ENCODE peak calls at places on chromosomes 13 and 19, in six cellular contexts. One of them, this sample, is unnamed.

GRCh38 chr13:29503041-29503837 is 92.2 kb downstream of the SLC7A1 start:
- DNase-seq in PC-3: no peak
- DNase-seq in AG04450: no peak
- DNase-seq in AG09309: no peak
- DNase-seq in mesothelial cell of epicardium: no peak
- DNase-seq in upper lobe of left lung: no peak
- DNase-seq in this sample: no peak

GRCh38 chr19:16326401-16327130 is 1.9 kb downstream of the KLF2 start:
- DNase-seq in PC-3: no peak
- DNase-seq in AG04450: no peak
- DNase-seq in AG09309: no peak
- DNase-seq in mesothelial cell of epicardium: no peak
- DNase-seq in upper lobe of left lung: peak
- DNase-seq in this sample: no peak

GRCh38 chr19:42313096-42313839 is at the start of gene TMEM145:
- DNase-seq in PC-3: no peak
- DNase-seq in AG04450: no peak
- DNase-seq in AG09309: no peak
- DNase-seq in mesothelial cell of epicardium: no peak
- DNase-seq in upper lobe of left lung: peak
- DNase-seq in this sample: no peak

GRCh38 chr19:10505583-10506229 is 2.5 kb upstream of the KEAP1 start:
- DNase-seq in PC-3: peak
- DNase-seq in AG04450: no peak
- DNase-seq in AG09309: no peak
- DNase-seq in mesothelial cell of epicardium: no peak
- DNase-seq in upper lobe of left lung: no peak
- DNase-seq in this sample: peak

GRCh38 chr19:18282021-18282787 is 782 bp upstream of the JUND start:
- DNase-seq in PC-3: peak
- DNase-seq in AG04450: peak
- DNase-seq in AG09309: no peak
- DNase-seq in mesothelial cell of epicardium: no peak
- DNase-seq in upper lobe of left lung: no peak
- DNase-seq in this sample: peak

GRCh38 chr13:113291997-113292862 is 4.8 kb upstream of the LAMP1 start:
- DNase-seq in PC-3: peak
- DNase-seq in AG04450: no peak
- DNase-seq in AG09309: no peak
- DNase-seq in mesothelial cell of epicardium: no peak
- DNase-seq in upper lobe of left lung: peak
- DNase-seq in this sample: no peak

GRCh38 chr19:50051964-50052363 is 26.2 kb downstream of the ZNF473 start:
- DNase-seq in PC-3: no peak
- DNase-seq in AG04450: no peak
- DNase-seq in AG09309: no peak
- DNase-seq in mesothelial cell of epicardium: no peak
- DNase-seq in upper lobe of left lung: no peak
- DNase-seq in this sample: no peak

GRCh38 chr19:1263198-1263597 is 5.9 kb upstream of the CIRBP start:
- DNase-seq in PC-3: no peak
- DNase-seq in AG04450: no peak
- DNase-seq in AG09309: no peak
- DNase-seq in mesothelial cell of epicardium: no peak
- DNase-seq in upper lobe of left lung: peak
- DNase-seq in this sample: no peak

GRCh38 chr13:50069255-50069654 is 54.0 kb downstream of the KCNRG start:
- DNase-seq in PC-3: no peak
- DNase-seq in AG04450: no peak
- DNase-seq in AG09309: no peak
- DNase-seq in mesothelial cell of epicardium: no peak
- DNase-seq in upper lobe of left lung: no peak
- DNase-seq in this sample: no peak

GRCh38 chr19:55467236-55468053 is 2.9 kb upstream of the C19orf85 start:
- DNase-seq in PC-3: peak
- DNase-seq in AG04450: no peak
- DNase-seq in AG09309: no peak
- DNase-seq in mesothelial cell of epicardium: no peak
- DNase-seq in upper lobe of left lung: peak
- DNase-seq in this sample: peak

GRCh38 chr19:51750381-51751124 is 1.1 kb downstream of the FPR1 start:
- DNase-seq in PC-3: no peak
- DNase-seq in AG04450: no peak
- DNase-seq in AG09309: no peak
- DNase-seq in mesothelial cell of epicardium: no peak
- DNase-seq in upper lobe of left lung: no peak
- DNase-seq in this sample: no peak

GRCh38 chr19:5891938-5892771 is 11.4 kb downstream of the NDUFA11 start:
- DNase-seq in PC-3: peak
- DNase-seq in AG04450: no peak
- DNase-seq in AG09309: no peak
- DNase-seq in mesothelial cell of epicardium: no peak
- DNase-seq in upper lobe of left lung: peak
- DNase-seq in this sample: no peak

DNA sequence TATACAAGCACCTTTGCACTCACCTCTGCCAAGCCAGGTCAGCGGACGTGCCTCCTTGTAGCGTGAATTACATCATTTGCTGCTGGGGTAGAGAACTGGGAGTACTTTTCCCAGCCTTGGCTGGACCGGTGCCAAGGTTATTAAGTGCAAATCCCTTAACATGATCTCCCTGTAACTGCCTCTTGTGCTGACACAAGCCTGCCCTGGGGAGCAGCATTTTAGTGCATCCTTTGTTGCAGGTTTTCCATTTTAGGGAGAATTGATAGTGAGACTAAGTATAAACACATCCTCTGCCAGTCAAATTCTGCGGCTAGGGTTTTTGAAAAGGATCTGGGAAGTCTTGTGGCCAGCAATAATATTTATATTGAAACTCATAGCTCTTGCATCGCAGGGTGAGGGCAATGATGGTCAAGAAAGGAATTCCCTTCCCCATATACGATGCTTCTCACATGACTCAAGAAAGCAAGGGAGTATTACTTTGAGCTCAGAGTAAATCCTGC is 32.7 kb upstream of the DCLK1 start:
- DNase-seq in PC-3: peak
- DNase-seq in AG04450: peak
- DNase-seq in AG09309: peak
- DNase-seq in mesothelial cell of epicardium: no peak
- DNase-seq in upper lobe of left lung: no peak
- DNase-seq in this sample: no peak
- TF ChIP-seq CTCF in PC-3: no peak
- TF ChIP-seq CTCF in AG04450: no peak
- TF ChIP-seq CTCF in AG09309: no peak
- TF ChIP-seq CTCF in mesothelial cell of epicardium: no peak
- TF ChIP-seq CTCF in upper lobe of left lung: no peak
- TF ChIP-seq CTCF in this sample: no peak

GRCh38 chr13:36839981-36840380 is 21.0 kb downstream of the RFXAP start:
- DNase-seq in PC-3: no peak
- DNase-seq in AG04450: no peak
- DNase-seq in AG09309: no peak
- DNase-seq in mesothelial cell of epicardium: no peak
- DNase-seq in upper lobe of left lung: no peak
- DNase-seq in this sample: no peak
- TF ChIP-seq CTCF in PC-3: no peak
- TF ChIP-seq CTCF in AG04450: no peak
- TF ChIP-seq CTCF in AG09309: no peak
- TF ChIP-seq CTCF in mesothelial cell of epicardium: no peak
- TF ChIP-seq CTCF in upper lobe of left lung: no peak
- TF ChIP-seq CTCF in this sample: no peak

DNA sequence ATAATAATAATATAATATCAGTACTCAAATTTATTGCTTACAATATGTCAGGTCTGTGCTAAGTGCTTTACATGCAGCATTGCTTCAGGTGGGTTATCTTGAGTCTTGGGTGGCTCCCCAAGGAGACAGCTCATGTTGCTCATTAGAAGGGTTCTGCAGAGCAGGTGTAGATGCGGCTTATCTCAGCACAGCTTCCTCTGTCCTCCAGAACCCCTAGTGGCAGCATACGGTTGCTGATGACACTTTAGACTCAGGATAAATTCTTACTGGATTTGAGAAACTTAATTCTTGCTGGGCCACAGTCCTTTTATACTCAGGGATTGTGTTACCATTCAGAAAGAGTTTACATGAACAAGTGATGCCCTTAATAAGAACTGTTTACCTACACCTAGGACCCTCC is 8.9 kb downstream of the COG3 start:
- DNase-seq in PC-3: no peak
- DNase-seq in AG04450: no peak
- DNase-seq in AG09309: no peak
- DNase-seq in mesothelial cell of epicardium: no peak
- DNase-seq in upper lobe of left lung: no peak
- DNase-seq in this sample: no peak
- TF ChIP-seq CTCF in PC-3: no peak
- TF ChIP-seq CTCF in AG04450: peak
- TF ChIP-seq CTCF in AG09309: no peak
- TF ChIP-seq CTCF in mesothelial cell of epicardium: no peak
- TF ChIP-seq CTCF in upper lobe of left lung: no peak
- TF ChIP-seq CTCF in this sample: no peak

GRCh38 chr13:95155093-95155492 is 146.2 kb downstream of the ABCC4 start:
- DNase-seq in PC-3: peak
- DNase-seq in AG04450: no peak
- DNase-seq in AG09309: no peak
- DNase-seq in mesothelial cell of epicardium: no peak
- DNase-seq in upper lobe of left lung: no peak
- DNase-seq in this sample: no peak

GRCh38 chr13:95155504-95155903 is 145.7 kb downstream of the ABCC4 start:
- DNase-seq in PC-3: no peak
- DNase-seq in AG04450: no peak
- DNase-seq in AG09309: no peak
- DNase-seq in mesothelial cell of epicardium: no peak
- DNase-seq in upper lobe of left lung: no peak
- DNase-seq in this sample: no peak

GRCh38 chr13:95153647-95154405 is 147.4 kb downstream of the ABCC4 start:
- DNase-seq in PC-3: peak
- DNase-seq in AG04450: no peak
- DNase-seq in AG09309: no peak
- DNase-seq in mesothelial cell of epicardium: no peak
- DNase-seq in upper lobe of left lung: no peak
- DNase-seq in this sample: no peak

GRCh38 chr13:95154441-95154886 is 146.8 kb downstream of the ABCC4 start:
- DNase-seq in PC-3: peak
- DNase-seq in AG04450: no peak
- DNase-seq in AG09309: no peak
- DNase-seq in mesothelial cell of epicardium: no peak
- DNase-seq in upper lobe of left lung: no peak
- DNase-seq in this sample: no peak

GRCh38 chr13:95156208-95156607 is 145.0 kb downstream of the ABCC4 start:
- DNase-seq in PC-3: peak
- DNase-seq in AG04450: no peak
- DNase-seq in AG09309: no peak
- DNase-seq in mesothelial cell of epicardium: no peak
- DNase-seq in upper lobe of left lung: no peak
- DNase-seq in this sample: no peak
- TF ChIP-seq CTCF in PC-3: peak
- TF ChIP-seq CTCF in AG04450: peak
- TF ChIP-seq CTCF in AG09309: peak
- TF ChIP-seq CTCF in mesothelial cell of epicardium: no peak
- TF ChIP-seq CTCF in upper lobe of left lung: no peak
- TF ChIP-seq CTCF in this sample: no peak

GRCh38 chr13:101474419-101474957 is 22.0 kb downstream of the ITGBL1 start:
- DNase-seq in PC-3: peak
- DNase-seq in AG04450: peak
- DNase-seq in AG09309: peak
- DNase-seq in mesothelial cell of epicardium: no peak
- DNase-seq in upper lobe of left lung: no peak
- DNase-seq in this sample: no peak
- TF ChIP-seq CTCF in PC-3: peak
- TF ChIP-seq CTCF in AG04450: peak
- TF ChIP-seq CTCF in AG09309: peak
- TF ChIP-seq CTCF in mesothelial cell of epicardium: no peak
- TF ChIP-seq CTCF in upper lobe of left lung: no peak
- TF ChIP-seq CTCF in this sample: no peak